ENCODE peak calls at places on chromosome 6, in six cellular contexts. L, O, V, K, F and Z are unnamed samples.

GRCh38 chr6:26576929-26577719 is 19.6 kb upstream of the ABT1 start:
- DNase-seq in L (peak), O (peak), V (no peak), K (no peak), F (peak), Z (no peak)

GRCh38 chr6:107061125-107062020 is 33.4 kb downstream of the MTRES1 start:
- DNase-seq in L (no peak), O (no peak), V (no peak), K (no peak), F (no peak), Z (no peak)

GRCh38 chr6:24658573-24659511 is 7.9 kb downstream of the TDP2 start:
- DNase-seq in L (peak), O (no peak), V (no peak), K (peak), F (no peak), Z (no peak)

GRCh38 chr6:38725414-38726183 is 10.5 kb downstream of the DNAH8 start:
- DNase-seq in L (peak), O (no peak), V (no peak), K (no peak), F (no peak), Z (no peak)

GRCh38 chr6:139568956-139569538 is 194.6 kb upstream of the CITED2 start:
- DNase-seq in L (peak), O (no peak), V (no peak), K (no peak), F (no peak), Z (no peak)

GRCh38 chr6:108359901-108360882 is 65.3 kb downstream of the AFG1L start:
- DNase-seq in L (no peak), O (no peak), V (no peak), K (no peak), F (no peak), Z (no peak)

GRCh38 chr6:18088419-18089296 is 33.8 kb downstream of the NHLRC1 start:
- DNase-seq in L (no peak), O (no peak), V (no peak), K (no peak), F (no peak), Z (no peak)

GRCh38 chr6:41159415-41160082 is 3.4 kb downstream of the TREM2 start:
- DNase-seq in L (no peak), O (no peak), V (peak), K (no peak), F (no peak), Z (no peak)

GRCh38 chr6:158536891-158537798 is 22.7 kb upstream of the TMEM181 start:
- DNase-seq in L (no peak), O (no peak), V (peak), K (no peak), F (no peak), Z (no peak)

GRCh38 chr6:67698534-67698933 is 936.5 kb upstream of the ADGRB3 start:
- DNase-seq in L (no peak), O (no peak), V (no peak), K (no peak), F (no peak), Z (no peak)

GRCh38 chr6:136640132-136640915 is 90.1 kb upstream of the MAP7 start:
- DNase-seq in L (peak), O (no peak), V (no peak), K (no peak), F (no peak), Z (no peak)

GRCh38 chr6:3884007-3884745 is 35.0 kb downstream of the FAM50B start:
- DNase-seq in L (peak), O (no peak), V (no peak), K (peak), F (no peak), Z (no peak)

GRCh38 chr6:151916680-151917164 is 109.2 kb downstream of the ESR1 start:
- DNase-seq in L (peak), O (no peak), V (no peak), K (no peak), F (no peak), Z (no peak)

GRCh38 chr6:129490551-129491245 is 219.3 kb downstream of the ARHGAP18 start:
- DNase-seq in L (peak), O (peak), V (no peak), K (peak), F (no peak), Z (no peak)

GRCh38 chr6:42441059-42441471 is 10.7 kb downstream of the TRERF1 start:
- DNase-seq in L (peak), O (no peak), V (no peak), K (no peak), F (no peak), Z (no peak)

GRCh38 chr6:85015396-85015990 is 251.1 kb upstream of the TBX18 start:
- DNase-seq in L (peak), O (no peak), V (no peak), K (peak), F (peak), Z (no peak)

GRCh38 chr6:75505426-75505825 is 11.8 kb upstream of the FILIP1 start:
- DNase-seq in L (no peak), O (no peak), V (no peak), K (no peak), F (no peak), Z (no peak)

GRCh38 chr6:81228912-81229540 is 523.5 kb downstream of the TENT5A start:
- DNase-seq in L (peak), O (no peak), V (no peak), K (no peak), F (no peak), Z (no peak)

GRCh38 chr6:52513464-52513863 is 63.4 kb downstream of the TRAM2 start:
- DNase-seq in L (no peak), O (no peak), V (no peak), K (no peak), F (no peak), Z (no peak)

GRCh38 chr6:84709121-84709520 is 55.3 kb downstream of the TBX18 start:
- DNase-seq in L (no peak), O (no peak), V (no peak), K (no peak), F (no peak), Z (no peak)

GRCh38 chr6:98695076-98695816 is 139.1 kb upstream of the POU3F2 start:
- DNase-seq in L (no peak), O (no peak), V (no peak), K (no peak), F (no peak), Z (peak)

GRCh38 chr6:92125681-92126080 is 1293.7 kb downstream of the EPHA7 start:
- DNase-seq in L (no peak), O (no peak), V (no peak), K (no peak), F (no peak), Z (no peak)

GRCh38 chr6:134245041-134245440 is 72.9 kb downstream of the SGK1 start:
- DNase-seq in L (peak), O (no peak), V (no peak), K (no peak), F (no peak), Z (no peak)

GRCh38 chr6:128767705-128768104 is 115.2 kb upstream of the LAMA2 start:
- DNase-seq in L (no peak), O (no peak), V (no peak), K (no peak), F (no peak), Z (no peak)

GRCh38 chr6:32968093-32968769 is at the start of gene BRD2:
- DNase-seq in L (peak), O (peak), V (no peak), K (peak), F (peak), Z (peak)

GRCh38 chr6:11414564-11414963 is 123.0 kb upstream of the TMEM170B start:
- DNase-seq in L (no peak), O (peak), V (no peak), K (no peak), F (no peak), Z (no peak)

GRCh38 chr6:38528196-38528965 is 111.3 kb downstream of the BTBD9 start:
- DNase-seq in L (no peak), O (no peak), V (no peak), K (no peak), F (no peak), Z (peak)

GRCh38 chr6:2791124-2792050 is 26.2 kb downstream of the WRNIP1 start:
- DNase-seq in L (peak), O (peak), V (no peak), K (peak), F (peak), Z (peak)

GRCh38 chr6:11848252-11848651 is 69.6 kb upstream of the ADTRP start:
- DNase-seq in L (no peak), O (no peak), V (no peak), K (no peak), F (no peak), Z (no peak)

GRCh38 chr6:158488065-158488464 is 71.8 kb upstream of the TMEM181 start:
- DNase-seq in L (peak), O (no peak), V (no peak), K (peak), F (no peak), Z (no peak)

DNA sequence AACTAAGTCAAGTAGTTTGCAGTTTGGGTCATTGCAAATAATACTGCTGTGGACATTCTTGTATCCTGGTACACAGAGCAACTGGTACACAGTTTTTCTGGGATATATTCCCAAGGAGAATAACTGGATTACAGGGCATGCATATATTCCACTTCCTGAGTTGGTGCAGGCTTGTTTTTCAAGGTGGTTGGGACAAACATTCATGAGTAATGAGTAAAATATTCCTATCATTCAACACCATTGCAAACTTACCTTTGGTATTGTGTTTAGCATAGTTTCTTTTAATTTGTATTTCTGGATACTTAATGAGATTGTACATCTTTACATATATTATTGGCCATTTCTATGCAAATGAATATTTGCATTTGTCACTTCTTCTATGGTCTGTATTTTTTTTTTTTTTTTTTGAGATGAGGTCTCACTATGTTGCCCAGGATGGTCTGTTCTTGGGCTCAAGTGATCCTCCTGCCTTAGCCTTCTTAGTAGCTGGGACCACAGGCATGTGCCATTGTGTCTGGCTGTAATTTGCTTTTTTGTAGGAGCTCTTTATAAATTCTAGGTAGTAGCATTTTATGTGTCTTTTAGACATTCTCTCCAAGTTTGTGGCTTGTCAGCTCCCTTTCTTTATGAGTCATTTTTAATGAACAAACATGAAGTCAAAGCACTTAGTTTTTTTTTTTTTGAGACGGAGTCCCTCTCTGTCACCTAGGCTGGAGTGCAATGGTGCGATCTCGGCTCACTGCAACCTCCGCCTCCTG is 158.7 kb downstream of the SOX4 start:
- DNase-seq in L (peak), O (no peak), V (no peak), K (no peak), F (no peak), Z (no peak)
- H3K27ac ChIP-seq in L (no peak), O (no peak), V (no peak), K (peak), F (no peak), Z (no peak)

GRCh38 chr6:56573142-56573541 is 69.5 kb downstream of the DST start:
- DNase-seq in L (no peak), O (no peak), V (no peak), K (no peak), F (no peak), Z (no peak)
- H3K27ac ChIP-seq in L (no peak), O (no peak), V (no peak), K (no peak), F (no peak), Z (no peak)

DNA sequence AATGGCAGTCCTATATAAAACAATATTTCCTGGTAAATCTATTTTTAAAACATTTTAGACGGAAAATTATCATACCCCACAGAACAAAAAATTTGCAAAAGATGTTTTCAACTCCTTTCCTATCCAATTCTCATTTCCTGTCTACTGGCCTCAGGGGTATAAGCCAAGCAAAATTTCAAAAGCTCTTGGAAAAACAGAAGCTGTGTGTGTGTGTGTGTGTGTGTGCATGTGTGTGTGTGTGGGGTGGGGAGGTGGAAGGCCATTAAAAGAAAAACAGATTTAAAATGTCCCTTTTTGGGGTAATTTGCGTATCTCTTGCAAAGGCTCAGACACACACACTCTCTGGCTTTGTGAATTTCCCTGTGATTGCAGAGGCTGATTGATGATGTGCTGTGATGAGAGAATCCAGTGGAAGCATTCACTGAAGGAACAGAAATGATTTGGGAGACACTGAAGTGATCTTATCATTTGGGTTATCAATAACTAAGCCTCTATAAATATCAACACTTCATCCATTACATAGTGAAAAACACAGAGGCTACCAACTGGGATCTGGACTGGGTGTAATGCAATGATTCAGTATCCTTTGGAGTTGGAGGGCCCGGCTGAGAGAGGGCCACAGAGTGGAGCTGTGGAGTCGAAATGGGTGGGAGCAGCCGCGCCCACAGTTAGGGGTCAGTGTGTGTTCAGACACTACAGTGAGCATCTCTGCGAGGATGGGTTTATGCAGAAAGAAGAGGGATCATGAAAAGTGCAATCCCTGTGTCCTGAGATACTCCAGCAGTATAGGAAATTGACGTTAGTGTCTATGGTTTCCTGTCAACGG is 106.8 kb upstream of the PREP start:
- DNase-seq in L (peak), O (no peak), V (no peak), K (no peak), F (peak), Z (no peak)
- H3K27ac ChIP-seq in L (no peak), O (no peak), V (no peak), K (peak), F (no peak), Z (no peak)

GRCh38 chr6:157034433-157035230 is 257.5 kb downstream of the ARID1B start:
- DNase-seq in L (no peak), O (no peak), V (no peak), K (peak), F (no peak), Z (no peak)

GRCh38 chr6:157035576-157035975 is 258.4 kb downstream of the ARID1B start:
- DNase-seq in L (no peak), O (no peak), V (no peak), K (no peak), F (no peak), Z (no peak)

GRCh38 chr6:157037165-157037564 is 260.0 kb downstream of the ARID1B start:
- DNase-seq in L (no peak), O (no peak), V (no peak), K (no peak), F (no peak), Z (no peak)

GRCh38 chr6:157033428-157034140 is 256.4 kb downstream of the ARID1B start:
- DNase-seq in L (no peak), O (no peak), V (no peak), K (no peak), F (no peak), Z (no peak)

DNA sequence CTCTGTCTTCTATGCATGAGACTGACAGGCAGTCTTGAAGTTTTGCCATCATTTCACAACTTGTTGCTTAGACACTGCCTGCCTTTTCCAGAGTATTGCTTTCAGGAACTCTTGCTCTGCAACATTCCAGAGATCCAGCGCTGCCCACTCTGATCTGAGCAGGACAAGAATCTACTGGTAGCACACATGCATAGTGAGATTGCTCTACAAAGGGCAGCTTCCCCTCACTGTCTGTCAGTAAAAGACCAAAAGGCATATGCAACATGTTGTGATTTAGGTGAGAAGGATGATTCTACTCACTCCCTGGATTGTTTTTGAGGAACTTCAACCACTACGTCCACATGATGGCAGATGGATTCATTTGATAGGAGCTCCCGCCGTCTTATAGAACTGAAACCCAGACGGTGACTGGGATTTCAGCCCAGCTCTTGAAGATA is 259.1 kb downstream of the ARID1B start:
- DNase-seq in L (no peak), O (no peak), V (no peak), K (no peak), F (no peak), Z (no peak)
- H3K27ac ChIP-seq in L (no peak), O (no peak), V (peak), K (no peak), F (no peak), Z (peak)

DNA sequence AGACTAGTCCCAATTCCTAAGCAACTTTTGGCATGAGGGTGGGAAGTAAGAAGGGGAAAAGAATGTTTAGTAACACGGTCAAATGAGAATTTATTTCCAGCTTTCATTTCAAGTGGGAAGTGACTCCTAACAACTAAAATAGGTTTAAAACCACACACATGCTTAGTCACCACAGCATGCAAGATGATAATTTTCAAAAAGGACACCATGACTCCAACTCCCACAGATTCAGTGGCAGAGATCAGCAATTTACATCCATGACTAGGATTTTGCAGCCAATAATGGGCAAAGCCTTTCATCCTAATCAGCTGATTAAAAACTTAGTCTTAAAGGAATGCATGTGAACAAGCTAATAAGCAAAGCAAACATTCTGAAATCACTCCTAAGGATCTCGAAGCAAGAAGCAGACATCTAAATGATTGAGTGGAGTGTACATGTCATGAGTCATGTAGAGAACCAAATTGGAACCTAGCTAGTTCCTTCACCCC is 48.1 kb upstream of the GCLC start:
- DNase-seq in L (peak), O (no peak), V (no peak), K (no peak), F (no peak), Z (no peak)
- H3K27ac ChIP-seq in L (no peak), O (no peak), V (no peak), K (peak), F (no peak), Z (no peak)

DNA sequence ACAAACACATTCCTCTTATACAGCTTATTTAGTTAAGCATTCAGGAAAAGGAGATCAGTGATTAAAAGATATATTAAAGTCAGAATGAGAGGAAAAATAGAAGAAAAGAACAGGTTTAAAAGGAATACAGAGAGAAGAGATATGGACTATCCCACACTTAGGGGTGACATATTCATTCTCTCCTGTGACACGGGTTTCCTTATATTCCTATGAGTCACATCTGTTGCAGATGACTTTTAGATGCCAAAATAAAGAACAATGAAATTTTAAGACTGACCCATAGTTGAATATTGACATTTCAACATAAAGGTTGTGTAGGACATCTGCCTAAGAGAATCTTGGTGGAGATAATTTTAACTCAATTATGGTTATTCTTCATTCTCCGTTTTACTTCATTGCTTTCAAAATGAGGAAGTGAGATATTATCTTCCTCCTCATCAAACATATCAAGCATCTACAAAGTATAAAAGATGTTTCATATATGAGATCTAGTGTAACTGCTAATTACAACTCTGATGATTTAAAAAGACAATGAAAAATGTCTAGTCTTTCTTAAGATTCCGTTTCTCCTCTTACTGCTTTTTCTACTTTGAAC is 1336.7 kb upstream of the CITED2 start:
- DNase-seq in L (no peak), O (no peak), V (no peak), K (no peak), F (no peak), Z (no peak)
- H3K27ac ChIP-seq in L (no peak), O (no peak), V (no peak), K (no peak), F (no peak), Z (no peak)

DNA sequence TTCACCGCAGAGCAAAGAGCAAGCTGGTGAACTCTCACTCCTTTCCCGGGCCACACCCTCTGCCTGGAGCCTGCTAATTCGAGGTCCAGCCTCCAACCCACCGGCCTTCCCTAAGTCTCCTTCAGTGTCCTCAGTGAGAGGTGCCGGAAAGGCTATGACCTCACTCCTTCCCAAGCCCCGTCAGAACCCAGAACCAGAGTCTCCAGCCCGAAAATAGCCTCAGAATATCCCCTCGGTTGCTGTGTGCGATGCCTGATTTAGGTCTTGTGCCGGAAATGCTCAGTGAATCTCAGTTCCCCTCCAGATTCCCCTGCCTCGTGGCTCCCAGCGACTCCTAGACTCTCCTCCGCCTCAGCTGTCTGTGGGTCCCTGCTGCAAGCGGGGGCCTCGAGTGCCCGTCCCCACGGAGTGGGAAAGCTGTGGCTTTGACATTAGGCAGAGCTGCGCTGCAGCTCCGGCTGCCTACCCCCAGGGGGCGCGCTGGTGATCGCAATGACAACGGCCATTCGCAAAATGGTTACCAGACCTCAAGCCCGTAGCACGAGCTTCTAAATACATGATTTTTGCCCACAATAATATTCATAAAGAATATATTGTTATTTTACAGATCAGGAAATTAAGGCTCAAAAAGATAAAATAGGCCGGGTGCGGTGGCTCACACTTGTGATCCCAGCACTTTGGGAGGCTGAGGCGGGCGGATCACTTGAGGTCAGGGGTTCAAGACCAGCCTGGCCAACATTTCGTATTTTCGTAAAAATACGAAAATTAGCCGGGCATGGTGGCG is 4.2 kb upstream of the BNIP5 start:
- DNase-seq in L (peak), O (peak), V (no peak), K (peak), F (peak), Z (peak)
- H3K27ac ChIP-seq in L (no peak), O (no peak), V (no peak), K (no peak), F (no peak), Z (no peak)